ENCODE peak calls at places on chromosomes 5 and 9, in six cellular contexts. E is transverse colon, Y is endothelial cell, N is fibroblast of the aortic adventitia, Q is dorsolateral prefrontal cortex, F is HCT116. T is an unnamed sample.

GRCh38 chr9:134637696-134638502 is 3.7 kb upstream of the COL5A1 start:
- DNase-seq in E (no peak), Y (no peak), N (no peak), Q (no peak), F (no peak), T (no peak)

GRCh38 chr5:180704362-180704761 is 35.5 kb downstream of the OR2Y1 start:
- DNase-seq in E (no peak), Y (no peak), N (no peak), Q (no peak), F (peak), T (no peak)

GRCh38 chr9:13705356-13705755 is 425.9 kb upstream of the MPDZ start:
- DNase-seq in E (no peak), Y (no peak), N (peak), Q (no peak), F (no peak), T (no peak)

GRCh38 chr9:134418354-134418753 is 92.1 kb downstream of the RXRA start:
- DNase-seq in E (no peak), Y (no peak), N (no peak), Q (no peak), F (no peak), T (no peak)

GRCh38 chr9:137756045-137756744 is 121.4 kb upstream of the CACNA1B start:
- DNase-seq in E (no peak), Y (no peak), N (peak), Q (no peak), F (no peak), T (no peak)

GRCh38 chr9:127874301-127875216 is 2.9 kb downstream of the AK1 start:
- DNase-seq in E (no peak), Y (no peak), N (no peak), Q (no peak), F (no peak), T (no peak)

GRCh38 chr5:40834391-40834848 is 602 bp downstream of the RPL37 start:
- DNase-seq in E (peak), Y (no peak), N (peak), Q (no peak), F (no peak), T (no peak)

GRCh38 chr9:125397736-125398135 is 136.1 kb downstream of the GAPVD1 start:
- DNase-seq in E (no peak), Y (no peak), N (no peak), Q (no peak), F (no peak), T (no peak)

GRCh38 chr5:83583859-83584258 is 112.3 kb downstream of the VCAN start:
- DNase-seq in E (no peak), Y (no peak), N (peak), Q (no peak), F (no peak), T (no peak)

GRCh38 chr9:133699546-133699945 is 38.6 kb downstream of the SARDH start:
- DNase-seq in E (no peak), Y (no peak), N (no peak), Q (no peak), F (no peak), T (no peak)

DNA sequence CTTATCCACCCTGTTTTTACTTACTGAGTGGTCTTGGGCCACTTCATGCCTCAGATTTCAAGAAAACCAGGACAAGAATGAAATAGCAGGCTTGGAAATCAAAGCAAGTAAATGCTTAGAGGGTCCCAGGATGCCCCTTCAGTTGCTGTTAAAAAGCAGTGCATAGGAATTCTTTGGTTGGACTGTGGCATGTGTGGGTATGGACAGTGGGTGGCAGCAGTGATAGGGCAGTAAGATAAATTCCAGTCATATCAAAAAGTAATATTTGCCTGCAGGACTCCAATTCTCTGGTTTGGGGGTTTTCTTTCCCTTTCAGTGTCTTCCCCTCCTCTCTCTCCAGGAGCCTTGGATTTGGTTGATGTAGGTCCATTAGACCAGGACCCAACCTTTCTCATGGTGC is 306.7 kb upstream of the CLINT1 start:
- DNase-seq in E (no peak), Y (no peak), N (no peak), Q (no peak), F (no peak), T (no peak)
- TF ChIP-seq CTCF in E (no peak), Y (no peak), N (peak), Q (no peak), F (peak), T (no peak)

GRCh38 chr5:73692166-73692640 is 66.2 kb downstream of the ARHGEF28 start:
- DNase-seq in E (no peak), Y (no peak), N (peak), Q (no peak), F (no peak), T (no peak)
- TF ChIP-seq CTCF in E (no peak), Y (no peak), N (no peak), Q (no peak), F (no peak), T (no peak)

GRCh38 chr9:92438900-92439526 is 14.7 kb upstream of the OMD start:
- DNase-seq in E (no peak), Y (no peak), N (peak), Q (no peak), F (peak), T (no peak)
- TF ChIP-seq CTCF in E (peak), Y (peak), N (peak), Q (no peak), F (no peak), T (peak)

DNA sequence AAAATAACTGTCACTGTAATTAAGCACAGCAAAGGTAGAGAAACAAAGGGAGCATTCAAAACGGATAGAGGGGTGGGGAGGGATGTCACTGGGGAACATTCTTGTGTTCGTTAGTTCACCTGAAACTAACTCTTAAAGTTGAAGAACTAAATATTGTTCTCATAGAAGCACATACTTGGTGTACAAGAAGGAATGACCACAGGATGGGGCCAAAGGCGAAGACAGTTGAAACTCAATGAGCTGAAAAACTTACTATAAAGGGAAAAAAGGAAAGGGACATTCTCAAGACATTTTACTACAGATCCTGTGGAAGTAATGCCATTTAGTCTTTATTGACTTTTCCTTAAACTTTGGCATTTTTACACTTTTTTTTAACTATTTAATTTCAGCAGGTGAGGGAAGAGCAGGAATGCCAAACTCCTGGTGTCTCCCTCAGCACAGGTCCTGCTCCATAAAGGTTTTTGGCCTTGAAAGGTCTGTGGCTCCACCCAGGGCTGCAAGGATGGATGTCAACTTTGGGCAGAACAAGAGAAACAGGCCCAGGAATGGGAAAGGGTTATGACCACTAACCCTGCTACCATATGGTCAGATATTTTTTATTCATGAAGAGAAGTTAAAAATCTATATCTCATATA is 197.6 kb upstream of the RASA1 start:
- DNase-seq in E (peak), Y (peak), N (peak), Q (no peak), F (peak), T (no peak)
- TF ChIP-seq CTCF in E (no peak), Y (no peak), N (peak), Q (no peak), F (peak), T (no peak)

DNA sequence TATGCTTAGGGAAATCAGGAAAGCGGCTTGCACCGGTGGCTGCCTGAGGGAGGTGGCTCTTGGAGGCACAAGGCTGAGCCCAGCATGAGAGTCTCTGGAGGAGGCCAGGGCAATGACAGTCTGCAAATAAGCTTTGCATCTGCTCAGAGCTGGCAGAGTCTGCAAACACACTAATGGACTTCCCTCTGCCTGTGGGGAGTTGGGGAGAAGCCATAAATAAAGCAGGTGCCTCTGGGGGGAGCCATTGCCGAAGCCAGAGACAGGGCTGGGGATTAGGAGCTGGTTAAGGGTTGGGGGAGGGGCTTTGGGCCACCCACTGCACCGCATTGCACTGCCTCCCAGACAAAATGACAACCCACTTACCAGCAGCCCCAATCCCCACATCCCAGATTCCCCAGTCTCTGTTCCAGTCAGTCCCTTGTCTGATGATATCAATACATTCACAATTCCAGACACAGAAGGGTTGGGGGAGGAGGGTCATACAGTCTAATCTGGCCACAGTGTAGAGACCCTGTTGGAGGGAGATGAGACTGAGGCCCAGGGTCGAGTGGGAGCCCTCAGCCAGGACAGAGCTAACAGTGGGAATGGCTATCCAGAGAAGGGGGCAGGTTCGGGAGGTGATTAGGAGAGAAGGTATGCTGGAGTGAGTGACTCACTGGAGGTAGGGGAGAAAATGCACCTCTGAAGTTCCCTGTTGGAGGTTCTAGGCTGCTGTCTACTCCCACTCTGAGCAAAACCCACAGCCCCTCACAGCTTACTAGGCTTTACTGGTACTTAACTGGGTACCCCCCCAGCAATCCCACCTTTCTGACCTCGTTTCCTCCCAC is 53.7 kb downstream of the PAX5 start:
- DNase-seq in E (no peak), Y (no peak), N (no peak), Q (no peak), F (peak), T (peak)
- TF ChIP-seq CTCF in E (no peak), Y (no peak), N (no peak), Q (no peak), F (peak), T (no peak)

GRCh38 chr5:132459983-132460834 is 30.4 kb downstream of the IRF1 start:
- DNase-seq in E (peak), Y (no peak), N (no peak), Q (no peak), F (no peak), T (no peak)
- TF ChIP-seq CTCF in E (no peak), Y (peak), N (peak), Q (no peak), F (peak), T (peak)

GRCh38 chr9:99614341-99614740 is 207.3 kb upstream of the NR4A3 start:
- DNase-seq in E (no peak), Y (no peak), N (no peak), Q (no peak), F (no peak), T (no peak)
- TF ChIP-seq CTCF in E (no peak), Y (no peak), N (no peak), Q (no peak), F (no peak), T (no peak)

DNA sequence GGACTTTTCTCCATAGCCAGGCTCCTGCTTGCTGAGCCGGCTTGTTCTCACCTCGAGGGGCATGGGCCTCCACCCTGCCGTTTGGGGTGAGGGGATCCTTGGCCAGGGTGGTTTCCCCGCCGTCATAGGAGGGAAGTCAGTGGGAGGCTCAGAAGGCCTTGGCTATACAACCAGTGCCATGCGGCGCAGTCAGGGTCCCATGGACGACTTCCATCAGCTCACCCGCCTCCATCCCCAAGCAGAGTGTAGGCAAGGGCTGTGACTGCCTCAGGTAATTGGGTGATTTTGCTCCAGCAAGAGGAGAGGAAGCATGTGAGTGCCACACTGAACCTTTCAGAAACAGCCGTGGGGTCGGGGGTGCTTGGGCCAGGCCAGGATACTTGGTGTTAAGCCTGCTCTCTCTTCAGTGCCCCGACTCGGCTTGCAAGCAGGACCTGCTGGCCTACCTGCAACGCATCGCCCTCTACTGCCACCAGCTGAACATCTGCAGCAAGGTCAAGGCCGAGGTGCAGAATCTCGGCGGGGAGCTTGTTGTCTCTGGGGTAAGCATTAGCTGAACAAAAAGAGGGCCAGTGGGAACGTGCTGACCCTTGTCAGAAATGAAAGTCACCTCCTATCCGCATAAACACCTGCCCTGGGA is 57.2 kb upstream of the LRRTM2 start:
- DNase-seq in E (no peak), Y (no peak), N (no peak), Q (peak), F (no peak), T (no peak)
- TF ChIP-seq CTCF in E (no peak), Y (no peak), N (no peak), Q (no peak), F (peak), T (peak)

GRCh38 chr9:32738501-32739172 is 44.7 kb upstream of the TMEM215 start:
- DNase-seq in E (no peak), Y (no peak), N (no peak), Q (no peak), F (peak), T (no peak)
- TF ChIP-seq CTCF in E (no peak), Y (no peak), N (no peak), Q (no peak), F (no peak), T (no peak)

DNA sequence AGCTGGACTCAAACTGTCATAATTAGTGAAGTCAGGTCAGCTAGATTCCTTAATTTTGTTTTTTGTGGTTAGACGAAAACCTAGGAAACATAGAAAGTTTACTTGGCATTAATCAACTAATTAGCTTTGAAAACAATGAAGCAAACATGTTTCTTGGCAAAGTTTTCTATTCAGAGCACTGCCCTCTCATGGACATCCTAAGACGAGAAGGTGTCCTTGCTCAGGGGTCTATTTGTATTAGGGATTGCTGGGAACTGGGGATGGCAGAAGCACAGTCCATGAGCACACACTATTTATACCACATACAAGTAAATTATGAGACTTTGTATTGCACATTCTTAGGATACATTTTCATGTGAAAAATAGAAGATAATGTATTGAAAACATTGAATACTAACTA is 49.7 kb downstream of the POC5 start:
- DNase-seq in E (no peak), Y (no peak), N (no peak), Q (no peak), F (no peak), T (no peak)
- TF ChIP-seq CTCF in E (no peak), Y (no peak), N (no peak), Q (no peak), F (peak), T (peak)

T was measured in neural crest cell.